ENCODE peak calls at places on chromosomes 12 and 14, in four cellular contexts. E is astrocyte of the spinal cord, V is AG04449, Q is cardiac fibroblast. Y is an unnamed sample.

GRCh38 chr14:71022939-71023338 is 115.7 kb downstream of the PCNX1 start:
- DNase-seq in E (no peak), V (no peak), Q (no peak), Y (no peak)

GRCh38 chr14:98705826-98706225 is 566.2 kb downstream of the BCL11B start:
- DNase-seq in E (no peak), V (no peak), Q (no peak), Y (no peak)

GRCh38 chr12:53258541-53259539 is 9.3 kb upstream of the ESPL1 start:
- DNase-seq in E (no peak), V (no peak), Q (no peak), Y (no peak)

GRCh38 chr12:123369209-123369608 is 4.6 kb upstream of the SBNO1 start:
- DNase-seq in E (no peak), V (no peak), Q (no peak), Y (no peak)

GRCh38 chr12:1846421-1847405 is 26.3 kb downstream of the LRTM2 start:
- DNase-seq in E (no peak), V (no peak), Q (no peak), Y (no peak)

GRCh38 chr14:99383457-99384428 is 96.9 kb downstream of the SETD3 start:
- DNase-seq in E (no peak), V (no peak), Q (no peak), Y (no peak)

GRCh38 chr12:62575036-62575435 is 108.4 kb downstream of the MON2 start:
- DNase-seq in E (no peak), V (no peak), Q (no peak), Y (no peak)

GRCh38 chr12:50751921-50752721 is 11.8 kb upstream of the ATF1 start:
- DNase-seq in E (peak), V (no peak), Q (peak), Y (no peak)

GRCh38 chr14:59358105-59358504 is 107.1 kb downstream of the GPR135 start:
- DNase-seq in E (no peak), V (peak), Q (peak), Y (peak)

GRCh38 chr12:98544741-98545140 is 29.4 kb downstream of the TMPO start:
- DNase-seq in E (peak), V (no peak), Q (peak), Y (no peak)

GRCh38 chr14:104882991-104883660 is 18.1 kb downstream of the CEP170B start:
- DNase-seq in E (no peak), V (no peak), Q (no peak), Y (no peak)

GRCh38 chr14:41859336-41859735 is 252.7 kb downstream of the LRFN5 start:
- DNase-seq in E (no peak), V (no peak), Q (peak), Y (no peak)

GRCh38 chr12:42135264-42135814 is 9.3 kb downstream of the GXYLT1 start:
- DNase-seq in E (peak), V (no peak), Q (peak), Y (no peak)

GRCh38 chr14:23186913-23187654 is 3.6 kb upstream of the SLC7A8 start:
- DNase-seq in E (peak), V (no peak), Q (peak), Y (no peak)

GRCh38 chr14:105141026-105141425 is 27.6 kb downstream of the JAG2 start:
- DNase-seq in E (no peak), V (no peak), Q (no peak), Y (no peak)

GRCh38 chr12:113440947-113441782 is 19.0 kb downstream of the SDSL start:
- DNase-seq in E (no peak), V (no peak), Q (no peak), Y (no peak)

GRCh38 chr12:61891632-61892031 is 368.6 kb upstream of the USP15 start:
- DNase-seq in E (no peak), V (no peak), Q (no peak), Y (no peak)

GRCh38 chr14:59511916-59512530 is 27.7 kb downstream of the JKAMP start:
- DNase-seq in E (no peak), V (no peak), Q (peak), Y (no peak)

GRCh38 chr12:53200458-53201169 is 6.4 kb downstream of the ITGB7 start:
- DNase-seq in E (no peak), V (no peak), Q (no peak), Y (no peak)

GRCh38 chr14:101062065-101062450 is 158.5 kb upstream of the RTL1 start:
- DNase-seq in E (no peak), V (no peak), Q (no peak), Y (no peak)

GRCh38 chr14:20383636-20384035 is 29.7 kb downstream of the TEP1 start:
- DNase-seq in E (no peak), V (no peak), Q (no peak), Y (no peak)

GRCh38 chr14:36268957-36269734 is 51.3 kb downstream of the MBIP start:
- DNase-seq in E (no peak), V (no peak), Q (no peak), Y (no peak)

GRCh38 chr14:36275741-36276140 is 44.7 kb downstream of the MBIP start:
- DNase-seq in E (no peak), V (no peak), Q (no peak), Y (no peak)

GRCh38 chr14:36271222-36271621 is 49.2 kb downstream of the MBIP start:
- DNase-seq in E (no peak), V (no peak), Q (no peak), Y (no peak)

GRCh38 chr14:36270191-36270590 is 50.2 kb downstream of the MBIP start:
- DNase-seq in E (no peak), V (no peak), Q (no peak), Y (no peak)

GRCh38 chr14:36271939-36272907 is 48.2 kb downstream of the MBIP start:
- DNase-seq in E (peak), V (no peak), Q (peak), Y (no peak)
- H3K4me3 ChIP-seq in E (peak), V (peak), Q (peak), Y (peak)

GRCh38 chr12:124788936-124789555 is 74.6 kb downstream of the SCARB1 start:
- DNase-seq in E (no peak), V (no peak), Q (no peak), Y (no peak)
- TF ChIP-seq CTCF in E (no peak), V (no peak), Q (no peak), Y (no peak)

DNA sequence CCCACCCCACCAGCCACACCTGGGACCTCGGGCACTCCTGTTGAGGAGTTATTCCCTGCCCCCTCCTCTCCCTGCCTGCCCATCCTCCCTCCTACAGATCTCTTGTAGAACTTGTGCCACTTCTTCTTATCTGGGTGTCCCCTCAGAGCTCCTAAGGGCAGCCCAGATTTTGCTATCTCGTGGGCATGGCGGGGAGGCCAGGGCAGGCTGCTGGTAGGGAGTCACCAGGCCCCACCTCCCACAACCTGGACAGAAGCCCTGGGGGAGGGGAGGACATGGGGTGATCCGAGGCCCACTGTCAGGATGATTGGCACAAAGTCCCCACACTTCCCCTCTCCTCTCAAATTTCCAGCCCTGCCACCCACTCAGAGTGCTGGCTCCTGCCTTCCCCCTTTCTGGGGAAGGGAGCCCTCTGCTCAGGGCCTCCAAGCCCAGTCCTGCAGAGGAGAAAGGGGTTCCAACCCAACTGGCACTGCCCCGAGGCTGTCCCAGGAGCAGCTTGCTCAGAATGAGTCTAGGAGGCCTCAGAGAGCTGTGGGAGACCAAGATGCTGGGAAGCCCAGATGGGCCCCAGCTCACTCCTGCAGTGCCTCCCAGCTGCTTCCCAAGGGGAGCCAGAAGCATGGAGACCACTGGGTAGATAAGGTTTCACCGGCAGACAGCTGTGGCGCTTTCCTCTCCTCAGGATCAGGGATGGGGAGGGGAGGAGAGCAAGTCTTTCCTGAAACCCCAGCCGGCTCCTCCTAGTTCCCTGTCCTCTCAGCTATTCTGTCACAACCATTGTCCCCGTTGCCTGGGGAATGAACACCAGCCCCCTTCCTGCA is 82.8 kb downstream of the B4GALNT3 start:
- DNase-seq in E (no peak), V (no peak), Q (no peak), Y (no peak)
- H3K4me3 ChIP-seq in E (no peak), V (no peak), Q (no peak), Y (no peak)

GRCh38 chr12:111505601-111506036 is 93.5 kb downstream of the ATXN2 start:
- DNase-seq in E (no peak), V (no peak), Q (no peak), Y (no peak)
- TF ChIP-seq CTCF in E (peak), V (no peak), Q (no peak), Y (no peak)

GRCh38 chr14:61326847-61327246 is 5.5 kb downstream of the PRKCH start:
- DNase-seq in E (peak), V (no peak), Q (peak), Y (no peak)
- H3K4me3 ChIP-seq in E (no peak), V (no peak), Q (no peak), Y (no peak)

GRCh38 chr14:75879031-75879430 is 102.8 kb downstream of the TGFB3 start:
- DNase-seq in E (peak), V (peak), Q (peak), Y (peak)

GRCh38 chr14:75881986-75882385 is 99.8 kb downstream of the TGFB3 start:
- DNase-seq in E (no peak), V (no peak), Q (peak), Y (no peak)

GRCh38 chr14:75877884-75878283 is 103.9 kb downstream of the TGFB3 start:
- DNase-seq in E (no peak), V (no peak), Q (no peak), Y (no peak)

GRCh38 chr14:75877292-75877691 is 104.5 kb downstream of the TGFB3 start:
- DNase-seq in E (peak), V (peak), Q (peak), Y (peak)

GRCh38 chr14:75880512-75880911 is 101.3 kb downstream of the TGFB3 start:
- DNase-seq in E (no peak), V (no peak), Q (no peak), Y (no peak)
- TF ChIP-seq CTCF in E (peak), V (no peak), Q (no peak), Y (no peak)